ENCODE peak calls at places on chromosome 13, in ten cellular contexts. Z is A549, W is hepatocyte, V is fibroblast of the aortic adventitia, U is omental fat pad, A is left ventricle myocardium inferior, R is tibial nerve, T is GM13976, N is lung, H is IMR-90. D is an unnamed sample.
A peak's percentile ranks its signal among the peaks of the same experiment; 100 is the strongest.

GRCh38 chr13:29901714-29902631 is 51.6 kb upstream of the UBL3 start:
- DNase-seq in Z (no peak), W (peak; percentile 73), V (peak; percentile 96), U (no peak), A (peak; percentile 16), R (no peak), T (no peak), N (peak; percentile 56), H (peak; percentile 97), D (no peak)

GRCh38 chr13:59112375-59112774 is 1051.4 kb downstream of the DIAPH3 start:
- DNase-seq in Z (no peak), W (peak; percentile 21), V (peak; percentile 98), U (no peak), A (no peak), R (no peak), T (no peak), N (no peak), H (peak; percentile 99), D (no peak)

GRCh38 chr13:43732726-43733125 is 54.0 kb downstream of the ENOX1 start:
- DNase-seq in Z (no peak), W (no peak), V (no peak), U (no peak), A (no peak), R (no peak), T (no peak), N (no peak), H (no peak), D (no peak)

GRCh38 chr13:112940236-112940635 is 28.8 kb upstream of the MCF2L start:
- DNase-seq in Z (no peak), W (no peak), V (no peak), U (no peak), A (no peak), R (no peak), T (no peak), N (no peak), H (no peak), D (no peak)

GRCh38 chr13:51971520-51972426 is 39.5 kb downstream of the ATP7B start:
- DNase-seq in Z (no peak), W (no peak), V (no peak), U (no peak), A (no peak), R (no peak), T (no peak), N (no peak), H (no peak), D (no peak)

GRCh38 chr13:97194473-97194872 is 27.7 kb upstream of the MBNL2 start:
- DNase-seq in Z (no peak), W (no peak), V (peak; percentile 16), U (no peak), A (no peak), R (no peak), T (no peak), N (no peak), H (peak; percentile 78), D (peak; percentile 43)

GRCh38 chr13:47897411-47898050 is 103.5 kb downstream of the SUCLA2 start:
- DNase-seq in Z (no peak), W (no peak), V (peak; percentile 20), U (no peak), A (no peak), R (no peak), T (no peak), N (no peak), H (peak; percentile 36), D (peak; percentile 69)

GRCh38 chr13:46160474-46161066 is 21.4 kb downstream of the LCP1 start:
- DNase-seq in Z (peak; percentile 47), W (peak; percentile 70), V (peak; percentile 76), U (no peak), A (no peak), R (no peak), T (peak; percentile 70), N (no peak), H (peak; percentile 54), D (peak; percentile 79)

GRCh38 chr13:28137556-28137955 is 789 bp upstream of the PAN3 start:
- DNase-seq in Z (no peak), W (no peak), V (peak; percentile 25), U (no peak), A (no peak), R (no peak), T (no peak), N (no peak), H (no peak), D (no peak)

GRCh38 chr13:29832899-29833298 is 17.5 kb downstream of the UBL3 start:
- DNase-seq in Z (no peak), W (no peak), V (no peak), U (no peak), A (no peak), R (no peak), T (no peak), N (no peak), H (no peak), D (no peak)

GRCh38 chr13:30169442-30169841 is 137.9 kb downstream of the KATNAL1 start:
- DNase-seq in Z (no peak), W (no peak), V (peak; percentile 6), U (no peak), A (no peak), R (no peak), T (no peak), N (no peak), H (no peak), D (no peak)

GRCh38 chr13:98540476-98540875 is 36.4 kb downstream of the STK24 start:
- DNase-seq in Z (no peak), W (no peak), V (no peak), U (no peak), A (no peak), R (no peak), T (no peak), N (no peak), H (no peak), D (no peak)

GRCh38 chr13:43905435-43906031 is 25.8 kb downstream of the LACC1 start:
- DNase-seq in Z (no peak), W (peak; percentile 81), V (peak; percentile 86), U (no peak), A (no peak), R (no peak), T (peak; percentile 59), N (no peak), H (peak; percentile 77), D (peak; percentile 82)

GRCh38 chr13:95245072-95245471 is 56.2 kb downstream of the ABCC4 start:
- DNase-seq in Z (no peak), W (no peak), V (no peak), U (no peak), A (no peak), R (no peak), T (no peak), N (no peak), H (no peak), D (no peak)

GRCh38 chr13:47678201-47678963 is 322.7 kb downstream of the SUCLA2 start:
- DNase-seq in Z (no peak), W (no peak), V (no peak), U (no peak), A (no peak), R (no peak), T (no peak), N (no peak), H (no peak), D (no peak)

DNA sequence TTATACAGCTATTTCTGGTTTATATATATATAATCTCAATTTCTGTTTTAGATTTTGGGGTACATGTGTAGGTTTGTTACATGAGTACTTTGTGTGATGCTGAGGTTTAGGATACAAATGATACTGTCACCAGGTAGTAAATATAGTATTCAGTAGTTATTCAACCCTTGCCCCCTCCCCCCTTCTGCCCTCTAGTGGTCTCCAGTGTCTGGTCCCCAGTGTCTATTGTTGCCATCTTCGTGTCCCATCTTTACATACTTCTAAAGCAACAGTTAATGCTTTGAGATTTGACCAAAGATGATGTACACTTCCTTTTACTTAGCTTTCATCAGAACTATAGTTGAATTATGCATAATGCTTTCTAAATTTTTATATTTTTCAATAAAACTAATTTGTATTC is 1623.4 kb upstream of the PRR20A start:
- DNase-seq in Z (no peak), W (no peak), V (no peak), U (no peak), A (no peak), R (no peak), T (no peak), N (no peak), H (no peak), D (peak; percentile 54)
- TF ChIP-seq CTCF in Z (no peak), W (peak; percentile 31), V (no peak), U (no peak), A (no peak), R (no peak), T (no peak), N (no peak), H (no peak), D (peak; percentile 90)

GRCh38 chr13:21913010-21913409 is 242.1 kb downstream of the FGF9 start:
- DNase-seq in Z (no peak), W (no peak), V (no peak), U (no peak), A (no peak), R (no peak), T (peak; percentile 54), N (no peak), H (peak; percentile 19), D (peak; percentile 88)
- TF ChIP-seq CTCF in Z (no peak), W (no peak), V (no peak), U (no peak), A (no peak), R (no peak), T (no peak), N (no peak), H (peak; percentile 40), D (peak; percentile 90)

GRCh38 chr13:25406377-25406776 is 34.6 kb downstream of the ATP8A2 start:
- DNase-seq in Z (no peak), W (no peak), V (no peak), U (no peak), A (no peak), R (no peak), T (no peak), N (no peak), H (no peak), D (peak; percentile 36)
- TF ChIP-seq CTCF in Z (no peak), W (no peak), V (no peak), U (no peak), A (no peak), R (no peak), T (no peak), N (no peak), H (no peak), D (peak; percentile 68)

GRCh38 chr13:31200636-31200970 is 828 bp downstream of the B3GLCT start:
- DNase-seq in Z (peak; percentile 50), W (peak; percentile 75), V (no peak), U (no peak), A (peak; percentile 40), R (no peak), T (no peak), N (peak; percentile 43), H (no peak), D (peak; percentile 46)

GRCh38 chr13:31207630-31208549 is 8.1 kb downstream of the B3GLCT start:
- DNase-seq in Z (no peak), W (peak; percentile 28), V (peak; percentile 73), U (no peak), A (peak; percentile 63), R (no peak), T (no peak), N (no peak), H (peak; percentile 73), D (no peak)

GRCh38 chr13:31208554-31209122 is 8.9 kb downstream of the B3GLCT start:
- DNase-seq in Z (no peak), W (no peak), V (no peak), U (no peak), A (no peak), R (no peak), T (no peak), N (no peak), H (no peak), D (no peak)

GRCh38 chr13:31201341-31202024 is 1.7 kb downstream of the B3GLCT start:
- DNase-seq in Z (no peak), W (no peak), V (peak; percentile 53), U (no peak), A (no peak), R (no peak), T (no peak), N (no peak), H (peak; percentile 59), D (no peak)

GRCh38 chr13:31204592-31204991 is 4.8 kb downstream of the B3GLCT start:
- DNase-seq in Z (peak; percentile 10), W (peak; percentile 35), V (peak; percentile 67), U (no peak), A (no peak), R (no peak), T (no peak), N (no peak), H (peak; percentile 60), D (no peak)
- TF ChIP-seq CTCF in Z (no peak), W (no peak), V (no peak), U (no peak), A (no peak), R (no peak), T (no peak), N (no peak), H (no peak), D (no peak)

D was measured in GM23338.